ENCODE peak calls at places on chromosomes 4 and X, in six cellular contexts. S, W, L, K, M and V are unnamed samples. For H3K4me1, the result is how much of the 10 kb centered on the place peaks cover.

GRCh38 chr4:110970642-110971041 is 347.8 kb upstream of the PITX2 start:
- DNase-seq in S (no peak), W (no peak), L (peak), K (no peak), M (peak), V (no peak)

GRCh38 chrX:132957211-132958085 is 981 bp downstream of the HS6ST2 start:
- DNase-seq in S (peak), W (no peak), L (peak), K (no peak), M (no peak), V (no peak)

GRCh38 chrX:155293771-155294170 is 29.5 kb upstream of the RAB39B start:
- DNase-seq in S (no peak), W (no peak), L (no peak), K (no peak), M (no peak), V (no peak)

GRCh38 chr4:104395219-104395618 is 99.5 kb downstream of the CXXC4 start:
- DNase-seq in S (no peak), W (no peak), L (no peak), K (no peak), M (peak), V (no peak)

GRCh38 chrX:14032383-14032782 is 2.7 kb upstream of the GEMIN8 start:
- DNase-seq in S (peak), W (no peak), L (peak), K (peak), M (no peak), V (peak)

GRCh38 chrX:120428309-120428708 is 40.8 kb downstream of the LAMP2 start:
- DNase-seq in S (no peak), W (no peak), L (no peak), K (no peak), M (no peak), V (no peak)

GRCh38 chr4:116862592-116862991 is 222.8 kb downstream of the TRAM1L1 start:
- DNase-seq in S (no peak), W (no peak), L (no peak), K (no peak), M (no peak), V (no peak)

GRCh38 chr4:143207555-143207954 is 22.8 kb downstream of the USP38 start:
- DNase-seq in S (no peak), W (no peak), L (no peak), K (no peak), M (no peak), V (no peak)

GRCh38 chr4:26321326-26322276 is 787 bp downstream of the RBPJ start:
- DNase-seq in S (peak), W (no peak), L (peak), K (peak), M (peak), V (peak)

GRCh38 chrX:12895856-12896255 is 10.6 kb upstream of the TLR8 start:
- DNase-seq in S (no peak), W (no peak), L (no peak), K (no peak), M (no peak), V (no peak)

GRCh38 chrX:53715336-53715924 is 28.9 kb upstream of the HUWE1 start:
- DNase-seq in S (no peak), W (no peak), L (no peak), K (no peak), M (no peak), V (no peak)

GRCh38 chr4:16931336-16931735 is 32.9 kb upstream of the LDB2 start:
- DNase-seq in S (no peak), W (no peak), L (no peak), K (no peak), M (no peak), V (no peak)

GRCh38 chr4:125315571-125316390 is 1.0 kb downstream of the FAT4 start:
- DNase-seq in S (peak), W (no peak), L (peak), K (no peak), M (peak), V (no peak)

GRCh38 chr4:100095729-100096595 is 94.3 kb downstream of the DDIT4L start:
- DNase-seq in S (peak), W (peak), L (peak), K (peak), M (peak), V (peak)

GRCh38 chr4:7427326-7428260 is 7.1 kb downstream of the PSAPL1 start:
- DNase-seq in S (peak), W (no peak), L (peak), K (no peak), M (no peak), V (no peak)

GRCh38 chr4:165838575-165838974 is 34.5 kb upstream of the TLL1 start:
- DNase-seq in S (no peak), W (no peak), L (no peak), K (no peak), M (no peak), V (no peak)

GRCh38 chr4:55736605-55737183 is 82.9 kb upstream of the EXOC1L start:
- DNase-seq in S (no peak), W (no peak), L (no peak), K (peak), M (no peak), V (no peak)

GRCh38 chr4:146336413-146336807 is 122.1 kb downstream of the REELD1 start:
- DNase-seq in S (no peak), W (no peak), L (no peak), K (no peak), M (no peak), V (no peak)

GRCh38 chr4:182921608-182922007 is 4.4 kb upstream of the DCTD start:
- DNase-seq in S (no peak), W (no peak), L (no peak), K (no peak), M (no peak), V (no peak)

GRCh38 chr4:153207561-153207960 is 3.3 kb downstream of the TRIM2 start:
- DNase-seq in S (no peak), W (no peak), L (peak), K (no peak), M (peak), V (no peak)

GRCh38 chr4:180153587-180153986 is 2089.6 kb upstream of the TENM3 start:
- DNase-seq in S (no peak), W (no peak), L (no peak), K (no peak), M (no peak), V (no peak)

GRCh38 chrX:149909324-149910177 is 19.8 kb upstream of the HSFX4 start:
- DNase-seq in S (no peak), W (no peak), L (no peak), K (peak), M (peak), V (no peak)

GRCh38 chr4:100935090-100935489 is 412.2 kb downstream of the PPP3CA start:
- DNase-seq in S (no peak), W (no peak), L (no peak), K (no peak), M (no peak), V (no peak)

GRCh38 chr4:168631241-168632151 is 134.6 kb downstream of the PALLD start:
- DNase-seq in S (peak), W (peak), L (peak), K (no peak), M (peak), V (no peak)

GRCh38 chr4:180563977-180564376 is 1679.2 kb upstream of the TENM3 start:
- DNase-seq in S (no peak), W (no peak), L (no peak), K (no peak), M (no peak), V (no peak)

GRCh38 chr4:138053601-138054322 is 188.4 kb downstream of the SLC7A11 start:
- DNase-seq in S (no peak), W (no peak), L (no peak), K (no peak), M (no peak), V (no peak)

GRCh38 chr4:113673450-113673849 is 88.1 kb downstream of the CAMK2D start:
- DNase-seq in S (no peak), W (no peak), L (no peak), K (peak), M (no peak), V (no peak)

GRCh38 chr4:138576684-138577083 is 334.5 kb upstream of the SLC7A11 start:
- DNase-seq in S (no peak), W (no peak), L (no peak), K (no peak), M (no peak), V (no peak)

GRCh38 chr4:108622022-108622421 is 1.6 kb downstream of the RPL34 start:
- DNase-seq in S (no peak), W (no peak), L (no peak), K (no peak), M (no peak), V (no peak)

GRCh38 chrX:135513140-135513535 is 7.3 kb upstream of the INTS6L start:
- DNase-seq in S (no peak), W (no peak), L (no peak), K (no peak), M (no peak), V (no peak)

GRCh38 chr4:41428205-41428940 is 109.6 kb upstream of the LIMCH1 start:
- DNase-seq in S (no peak), W (no peak), L (no peak), K (no peak), M (no peak), V (no peak)

GRCh38 chr4:41427306-41427882 is 110.6 kb upstream of the LIMCH1 start:
- DNase-seq in S (no peak), W (no peak), L (no peak), K (no peak), M (no peak), V (no peak)

GRCh38 chr4:41428941-41429669 is 108.9 kb upstream of the LIMCH1 start:
- DNase-seq in S (no peak), W (no peak), L (no peak), K (no peak), M (no peak), V (no peak)

GRCh38 chr4:41424541-41424940 is 113.4 kb upstream of the LIMCH1 start:
- DNase-seq in S (no peak), W (no peak), L (no peak), K (no peak), M (no peak), V (no peak)

GRCh38 chr4:41426523-41426922 is 111.4 kb upstream of the LIMCH1 start:
- DNase-seq in S (no peak), W (no peak), L (no peak), K (no peak), M (no peak), V (no peak)
- H3K4me1 ChIP-seq in S (under half), W (under half), L (under half), K (under half), M (under half), V (under half)

DNA sequence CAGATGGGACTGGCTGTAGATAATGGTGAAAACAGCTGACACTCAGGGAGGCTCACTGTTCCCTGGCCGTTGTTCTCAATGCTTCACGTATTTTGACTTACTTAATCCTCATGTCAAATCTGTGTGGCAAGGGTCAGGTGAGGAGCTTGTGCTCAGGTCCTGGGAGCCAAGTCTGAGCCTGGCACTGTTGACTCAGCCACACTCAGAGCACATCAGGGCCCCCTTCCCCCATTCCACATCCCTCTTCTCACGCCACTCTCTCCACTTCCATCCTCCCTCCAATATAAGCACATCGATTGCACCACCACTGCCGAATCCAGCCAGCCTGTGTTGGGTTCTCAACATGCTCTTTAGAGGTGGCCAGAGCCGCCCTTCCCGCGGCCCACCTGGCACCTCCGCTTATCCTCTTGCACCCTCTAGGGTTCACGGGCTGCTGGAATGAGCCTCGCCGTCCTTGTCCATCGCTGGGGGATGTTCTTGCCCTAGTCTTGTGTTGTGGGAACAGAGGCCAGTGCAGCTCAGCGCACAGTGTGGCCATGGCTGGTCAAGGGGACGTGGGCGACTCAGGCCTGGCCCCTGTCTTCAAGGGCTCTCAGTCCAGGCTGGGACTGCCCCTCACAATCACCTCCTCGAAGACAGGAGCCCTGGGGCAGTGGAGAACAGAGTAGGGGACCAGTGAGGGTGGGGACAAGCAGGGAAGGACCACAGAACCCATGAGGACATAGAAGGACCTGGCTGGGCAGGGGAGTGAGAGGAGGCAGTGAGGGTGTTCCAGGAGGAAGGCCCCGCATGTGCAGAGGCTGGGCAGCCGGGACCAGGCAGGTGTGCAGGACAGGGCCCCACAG is 40.3 kb downstream of the EVC start:
- DNase-seq in S (no peak), W (no peak), L (no peak), K (no peak), M (no peak), V (no peak)
- H3K4me1 ChIP-seq in S (under half), W (under half), L (under half), K (under half), M (under half), V (under half)

DNA sequence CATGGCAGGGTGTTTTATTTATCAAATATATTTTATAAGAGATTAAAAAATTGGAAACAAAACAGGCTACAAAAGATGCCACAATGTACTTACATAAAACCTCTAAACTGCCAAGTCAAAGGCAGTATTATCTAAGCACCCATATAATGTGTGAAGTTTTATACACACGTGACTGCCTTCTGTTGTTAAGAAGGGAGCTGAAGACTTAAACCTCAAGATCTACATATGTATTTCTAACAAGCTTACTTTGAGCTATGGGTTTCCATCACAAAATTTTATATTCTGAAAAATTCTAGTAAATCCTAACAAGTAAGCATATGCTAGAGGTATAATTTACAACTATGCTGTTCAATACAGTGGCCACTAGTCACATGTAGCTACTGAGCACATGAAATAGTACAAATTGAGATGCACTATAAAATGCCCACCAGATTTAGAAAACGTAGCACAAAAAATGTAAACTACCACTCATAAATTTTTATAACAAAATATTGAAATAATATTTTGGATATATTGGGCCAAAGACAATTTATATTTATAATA is 9.8 kb downstream of the ATP8A1 start:
- DNase-seq in S (no peak), W (no peak), L (no peak), K (no peak), M (no peak), V (no peak)
- H3K4me1 ChIP-seq in S (under half), W (under half), L (under half), K (under half), M (half or more), V (under half)

DNA sequence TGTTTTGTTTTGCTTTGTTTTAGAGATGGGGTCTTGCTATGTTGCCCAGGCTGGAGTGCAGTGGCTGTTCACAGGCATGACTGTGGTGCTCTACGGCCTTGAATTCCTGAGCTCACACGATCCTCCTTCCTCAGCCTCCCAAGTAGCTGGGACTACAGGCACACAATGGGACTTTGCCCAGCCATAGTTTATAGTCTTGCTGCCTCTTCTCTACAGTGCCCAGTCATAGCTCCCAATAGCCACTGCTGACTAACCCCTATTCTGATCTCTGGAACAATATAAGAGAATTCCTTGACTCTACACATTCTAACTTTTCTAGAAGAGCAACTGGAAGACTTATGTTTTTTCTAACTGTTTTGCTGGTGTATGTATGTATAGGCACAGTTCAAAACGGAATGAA is 319.2 kb downstream of the PCDH7 start:
- DNase-seq in S (no peak), W (no peak), L (no peak), K (no peak), M (no peak), V (no peak)
- H3K4me1 ChIP-seq in S (under half), W (under half), L (under half), K (under half), M (under half), V (under half)

GRCh38 chr4:75101906-75102888 is 169.3 kb downstream of the PARM1 start:
- DNase-seq in S (no peak), W (no peak), L (no peak), K (no peak), M (no peak), V (no peak)

GRCh38 chr4:75099321-75099720 is 166.4 kb downstream of the PARM1 start:
- DNase-seq in S (no peak), W (no peak), L (no peak), K (no peak), M (no peak), V (no peak)
- H3K4me1 ChIP-seq in S (under half), W (under half), L (under half), K (under half), M (under half), V (under half)

GRCh38 chrX:44897539-44897938 is 24.6 kb downstream of the KDM6A start:
- DNase-seq in S (no peak), W (no peak), L (no peak), K (no peak), M (no peak), V (no peak)

GRCh38 chrX:44903107-44903506 is 30.1 kb downstream of the KDM6A start:
- DNase-seq in S (no peak), W (no peak), L (no peak), K (no peak), M (no peak), V (no peak)

GRCh38 chrX:44896566-44897186 is 23.7 kb downstream of the KDM6A start:
- DNase-seq in S (no peak), W (no peak), L (no peak), K (no peak), M (no peak), V (no peak)

GRCh38 chrX:44903842-44904530 is 31.0 kb downstream of the KDM6A start:
- DNase-seq in S (no peak), W (no peak), L (no peak), K (no peak), M (no peak), V (no peak)

GRCh38 chrX:44898411-44899221 is 25.6 kb downstream of the KDM6A start:
- DNase-seq in S (no peak), W (no peak), L (peak), K (no peak), M (no peak), V (no peak)
- H3K4me1 ChIP-seq in S (under half), W (under half), L (under half), K (under half), M (under half), V (under half)

DNA sequence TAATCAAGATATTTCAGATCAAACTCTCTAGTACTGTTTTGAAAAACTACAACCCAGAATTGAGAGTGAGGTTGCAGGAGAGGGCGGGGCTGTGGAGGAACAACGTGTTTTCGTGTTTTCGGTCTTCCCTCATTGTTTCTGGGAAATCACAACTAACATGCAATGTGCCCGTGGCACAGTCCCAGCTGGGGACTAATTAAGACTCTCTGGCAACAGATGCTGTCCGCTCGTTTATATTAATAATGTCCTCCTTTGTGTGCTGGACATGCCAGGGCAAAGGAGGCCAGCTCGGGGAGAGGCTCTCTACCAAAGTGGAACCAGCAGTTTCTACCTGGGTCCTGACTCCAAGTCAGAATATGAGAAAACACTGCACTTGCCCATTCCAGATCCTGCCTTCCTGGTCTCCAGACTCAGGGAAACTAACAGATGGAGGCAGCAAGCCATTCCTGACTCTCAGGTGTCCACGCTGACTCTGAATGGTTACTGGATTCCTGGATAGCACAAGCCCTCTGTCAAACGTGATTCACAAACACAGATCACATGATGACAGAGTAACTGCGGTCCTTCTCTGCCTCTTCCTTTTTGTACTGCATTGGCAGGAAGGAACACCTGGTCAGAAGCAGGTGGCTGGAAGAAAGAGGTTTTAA is 65.1 kb downstream of the COQ2 start:
- DNase-seq in S (no peak), W (no peak), L (peak), K (peak), M (no peak), V (no peak)
- H3K4me1 ChIP-seq in S (under half), W (under half), L (under half), K (half or more), M (under half), V (under half)

DNA sequence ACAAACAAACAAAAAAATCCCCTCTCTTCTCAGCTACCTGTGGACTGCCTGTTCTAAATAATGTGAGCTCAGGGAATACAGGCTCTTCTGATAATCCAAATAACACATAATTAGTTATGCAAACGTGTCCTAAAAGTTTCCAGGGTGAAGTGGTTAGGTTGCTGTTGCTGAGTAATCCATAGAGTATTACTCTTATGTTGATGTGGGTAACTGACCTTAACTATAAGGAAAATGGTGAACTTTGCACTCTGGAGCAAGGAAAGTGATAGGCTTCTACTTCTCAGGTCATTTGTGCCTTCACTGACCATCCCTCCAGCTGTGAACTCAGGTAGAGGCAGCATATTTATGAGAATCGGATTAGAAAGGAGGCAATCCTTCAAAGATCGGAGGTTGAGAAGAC is 19.9 kb downstream of the MSN start:
- DNase-seq in S (no peak), W (no peak), L (no peak), K (no peak), M (no peak), V (no peak)
- H3K4me1 ChIP-seq in S (under half), W (half or more), L (under half), K (half or more), M (under half), V (half or more)

GRCh38 chr4:4666187-4666586 is 124.3 kb upstream of the STX18 start:
- DNase-seq in S (no peak), W (no peak), L (no peak), K (no peak), M (no peak), V (no peak)

GRCh38 chr4:4666693-4667642 is 125.1 kb upstream of the STX18 start:
- DNase-seq in S (peak), W (no peak), L (no peak), K (no peak), M (no peak), V (no peak)

GRCh38 chr4:4668355-4669210 is 126.7 kb upstream of the STX18 start:
- DNase-seq in S (no peak), W (no peak), L (no peak), K (no peak), M (no peak), V (no peak)

GRCh38 chr4:4670869-4671268 is 129.0 kb upstream of the STX18 start:
- DNase-seq in S (no peak), W (no peak), L (no peak), K (no peak), M (no peak), V (no peak)

GRCh38 chr4:4667643-4668081 is 125.8 kb upstream of the STX18 start:
- DNase-seq in S (no peak), W (no peak), L (no peak), K (no peak), M (no peak), V (no peak)
- H3K4me1 ChIP-seq in S (under half), W (under half), L (under half), K (under half), M (under half), V (under half)